ENCODE peak calls at places on chromosomes 1 and 21, in six cellular contexts. X, E, H, G, Y and W are unnamed samples.

GRCh38 chr1:54989473-54989872 is 9.0 kb downstream of the TMEM61 start:
- DNase-seq in X (no peak), E (no peak), H (peak), G (no peak), Y (no peak), W (no peak)

GRCh38 chr1:156126701-156127534 is 12.4 kb downstream of the LMNA start:
- DNase-seq in X (peak), E (peak), H (peak), G (peak), Y (peak), W (no peak)

GRCh38 chr1:2303016-2303775 is 75.1 kb downstream of the SKI start:
- DNase-seq in X (no peak), E (no peak), H (no peak), G (no peak), Y (no peak), W (no peak)

GRCh38 chr1:178552856-178553255 is 39.9 kb downstream of the TEX35 start:
- DNase-seq in X (no peak), E (no peak), H (no peak), G (no peak), Y (no peak), W (no peak)

GRCh38 chr1:101257500-101258325 is 20.9 kb downstream of the S1PR1 start:
- DNase-seq in X (peak), E (no peak), H (peak), G (no peak), Y (no peak), W (no peak)

GRCh38 chr21:37459575-37459974 is 93.0 kb downstream of the DYRK1A start:
- DNase-seq in X (peak), E (no peak), H (no peak), G (peak), Y (peak), W (no peak)

GRCh38 chr1:6961905-6962304 is 176.7 kb downstream of the CAMTA1 start:
- DNase-seq in X (no peak), E (no peak), H (no peak), G (no peak), Y (no peak), W (no peak)

GRCh38 chr1:227621211-227621610 is 57.9 kb downstream of the ZNF678 start:
- DNase-seq in X (peak), E (no peak), H (no peak), G (no peak), Y (no peak), W (no peak)